ENCODE peak calls at places on chromosomes 7 and 10, in nine cellular contexts. N, Z, O, F, Q, X, G, T and D are unnamed samples.

GRCh38 chr7:116955340-116955739 is 2.0 kb downstream of the ST7 start:
- DNase-seq in N (no peak), Z (no peak), O (no peak), F (no peak), Q (no peak), X (no peak), G (no peak), T (no peak), D (no peak)

GRCh38 chr7:44631458-44632115 is 25.2 kb downstream of the OGDH start:
- DNase-seq in N (no peak), Z (no peak), O (no peak), F (no peak), Q (no peak), X (no peak), G (no peak), T (no peak), D (no peak)

GRCh38 chr10:11772575-11773288 is 30.6 kb downstream of the ECHDC3 start:
- DNase-seq in N (no peak), Z (no peak), O (no peak), F (no peak), Q (no peak), X (no peak), G (no peak), T (no peak), D (no peak)

GRCh38 chr7:66609176-66609575 is 19.5 kb upstream of the KCTD7 start:
- DNase-seq in N (no peak), Z (no peak), O (no peak), F (no peak), Q (no peak), X (no peak), G (no peak), T (no peak), D (no peak)

GRCh38 chr10:80702143-80702542 is 164.4 kb downstream of the SH2D4B start:
- DNase-seq in N (no peak), Z (no peak), O (no peak), F (no peak), Q (no peak), X (no peak), G (no peak), T (no peak), D (no peak)

GRCh38 chr7:36064676-36065075 is 88.4 kb upstream of the EEPD1 start:
- DNase-seq in N (no peak), Z (no peak), O (no peak), F (no peak), Q (no peak), X (no peak), G (no peak), T (no peak), D (no peak)

GRCh38 chr7:85392789-85393188 is 205.9 kb upstream of the SEMA3D start:
- DNase-seq in N (no peak), Z (no peak), O (no peak), F (no peak), Q (no peak), X (no peak), G (no peak), T (no peak), D (no peak)

GRCh38 chr7:103962070-103962469 is 27.4 kb downstream of the RELN start:
- DNase-seq in N (no peak), Z (no peak), O (no peak), F (no peak), Q (peak), X (no peak), G (no peak), T (no peak), D (no peak)

GRCh38 chr10:61248013-61248412 is 205.2 kb downstream of the TMEM26 start:
- DNase-seq in N (no peak), Z (no peak), O (no peak), F (no peak), Q (no peak), X (no peak), G (no peak), T (no peak), D (no peak)